ENCODE peak calls at places on chromosomes 4 and X, in nine cellular contexts. R is nucleus accumbens; O is effector memory CD4-positive, alpha-beta T cell; G is choroid plexus epithelial cell; V is dorsolateral prefrontal cortex; F is stomach; D is NCI-H1105; A is BJ; B is ELR. M is an unnamed sample.

GRCh38 chrX:21929209-21929608 is 11.3 kb upstream of the SMS start:
- DNase-seq in R (no peak), O (no peak), G (no peak), V (no peak), F (no peak), D (no peak), A (no peak), B (no peak), M (no peak)

GRCh38 chr4:177242651-177243296 is 66.9 kb upstream of the NEIL3 start:
- DNase-seq in R (no peak), O (no peak), G (no peak), V (no peak), F (no peak), D (no peak), A (no peak), B (peak; percentile 10), M (no peak)

GRCh38 chr4:159171287-159171686 is 68.4 kb downstream of the RAPGEF2 start:
- DNase-seq in R (no peak), O (no peak), G (no peak), V (no peak), F (no peak), D (no peak), A (no peak), B (peak; percentile 11), M (no peak)

GRCh38 chr4:89404530-89404929 is 96.9 kb upstream of the GPRIN3 start:
- DNase-seq in R (no peak), O (no peak), G (no peak), V (no peak), F (no peak), D (no peak), A (peak; percentile 19), B (no peak), M (no peak)

GRCh38 chr4:79241846-79242245 is 84.0 kb downstream of the NAA11 start:
- DNase-seq in R (no peak), O (no peak), G (peak; percentile 50), V (no peak), F (no peak), D (no peak), A (no peak), B (peak; percentile 43), M (peak; percentile 2)

GRCh38 chr4:140149851-140150635 is 3.9 kb downstream of the MAML3 start:
- DNase-seq in R (no peak), O (peak; percentile 41), G (peak; percentile 53), V (peak; percentile 70), F (peak; percentile 80), D (peak; percentile 49), A (no peak), B (peak; percentile 72), M (peak; percentile 38)

GRCh38 chrX:153400146-153401132 is 711 bp downstream of the PNMA6E start:
- DNase-seq in R (no peak), O (peak; percentile 21), G (peak; percentile 29), V (no peak), F (peak; percentile 35), D (no peak), A (no peak), B (peak; percentile 34), M (peak; percentile 35)

GRCh38 chr4:54879576-54879975 is 221.8 kb downstream of the KIT start:
- DNase-seq in R (no peak), O (no peak), G (peak; percentile 71), V (no peak), F (no peak), D (no peak), A (no peak), B (peak; percentile 37), M (no peak)

GRCh38 chrX:153336128-153336894 is 2.4 kb downstream of the ZNF275 start:
- DNase-seq in R (no peak), O (no peak), G (no peak), V (no peak), F (no peak), D (no peak), A (no peak), B (peak; percentile 4), M (no peak)

GRCh38 chr4:183178201-183178600 is 79.1 kb downstream of the WWC2 start:
- DNase-seq in R (no peak), O (no peak), G (no peak), V (no peak), F (no peak), D (no peak), A (no peak), B (no peak), M (no peak)

GRCh38 chr4:124085561-124086180 is 626.9 kb downstream of the ANKRD50 start:
- DNase-seq in R (no peak), O (no peak), G (peak; percentile 48), V (no peak), F (no peak), D (no peak), A (no peak), B (no peak), M (no peak)

GRCh38 chr4:19969492-19969891 is 282.2 kb upstream of the SLIT2 start:
- DNase-seq in R (no peak), O (no peak), G (peak; percentile 55), V (no peak), F (no peak), D (no peak), A (no peak), B (peak; percentile 15), M (no peak)

GRCh38 chrX:153727108-153727931 is 2.7 kb downstream of the ABCD1 start:
- DNase-seq in R (no peak), O (no peak), G (peak; percentile 9), V (peak; percentile 79), F (peak; percentile 78), D (peak; percentile 67), A (no peak), B (no peak), M (no peak)

GRCh38 chrX:56790778-56791177 is 61.7 kb downstream of the NBDY start:
- DNase-seq in R (no peak), O (no peak), G (no peak), V (no peak), F (peak; percentile 3), D (no peak), A (no peak), B (no peak), M (no peak)

GRCh38 chr4:139892973-139893736 is 227.5 kb downstream of the MGST2 start:
- DNase-seq in R (no peak), O (no peak), G (no peak), V (no peak), F (no peak), D (no peak), A (no peak), B (peak; percentile 37), M (no peak)

GRCh38 chr4:83207497-83208105 is 77.0 kb downstream of the COQ2 start:
- DNase-seq in R (no peak), O (no peak), G (peak; percentile 81), V (no peak), F (no peak), D (no peak), A (peak; percentile 53), B (peak; percentile 68), M (peak; percentile 83)

GRCh38 chr4:6449746-6450369 is 22.6 kb downstream of the PPP2R2C start:
- DNase-seq in R (no peak), O (no peak), G (no peak), V (peak; percentile 77), F (no peak), D (no peak), A (no peak), B (no peak), M (no peak)

GRCh38 chr4:13539047-13539720 is 5.1 kb downstream of the NKX3-2 start:
- DNase-seq in R (no peak), O (no peak), G (no peak), V (no peak), F (no peak), D (no peak), A (no peak), B (peak; percentile 32), M (no peak)

GRCh38 chrX:128518508-128518907 is 466.3 kb upstream of the ACTRT1 start:
- DNase-seq in R (no peak), O (no peak), G (peak; percentile 1), V (no peak), F (no peak), D (no peak), A (no peak), B (no peak), M (no peak)

GRCh38 chrX:76279007-76279406 is 106.1 kb downstream of the PBDC1 start:
- DNase-seq in R (no peak), O (peak; percentile 11), G (peak; percentile 64), V (no peak), F (peak; percentile 39), D (peak; percentile 12), A (no peak), B (peak; percentile 34), M (peak; percentile 22)

GRCh38 chr4:116413222-116413621 is 672.2 kb downstream of the TRAM1L1 start:
- DNase-seq in R (no peak), O (no peak), G (no peak), V (no peak), F (no peak), D (no peak), A (no peak), B (no peak), M (no peak)

GRCh38 chr4:79466621-79467020 is 58.6 kb upstream of the GK2 start:
- DNase-seq in R (no peak), O (no peak), G (no peak), V (no peak), F (no peak), D (no peak), A (no peak), B (no peak), M (no peak)

GRCh38 chrX:16290997-16291396 is 123.7 kb downstream of the MAGEB17 start:
- DNase-seq in R (no peak), O (no peak), G (no peak), V (no peak), F (no peak), D (no peak), A (no peak), B (no peak), M (no peak)

GRCh38 chrX:118523920-118524319 is 28.3 kb downstream of the DOCK11 start:
- DNase-seq in R (no peak), O (peak; percentile 28), G (no peak), V (no peak), F (no peak), D (no peak), A (no peak), B (no peak), M (no peak)

GRCh38 chr4:118270492-118270891 is 82.3 kb downstream of the PRSS12 start:
- DNase-seq in R (no peak), O (no peak), G (peak; percentile 80), V (no peak), F (no peak), D (no peak), A (no peak), B (peak; percentile 69), M (peak; percentile 35)

M was measured in HCT116.